ENCODE peak calls at places on chromosomes 6 and 20, in eight cellular contexts. K is ovary, Y is heart left ventricle, Q is heart right ventricle, V is mammary epithelial cell, W is stomach, N is PC-9, S is tibial artery. E is an unnamed sample.

GRCh38 chr6:126170875-126171489 is 168.9 kb upstream of the CENPW start:
- DNase-seq in K (no peak), Y (no peak), Q (no peak), V (peak; percentile 14), W (no peak), N (no peak), S (no peak), E (no peak)

GRCh38 chr6:154709621-154710020 is 23.6 kb upstream of the SCAF8 start:
- DNase-seq in K (no peak), Y (no peak), Q (no peak), V (no peak), W (no peak), N (no peak), S (no peak), E (no peak)

GRCh38 chr6:137681445-137682009 is 185.5 kb upstream of the TNFAIP3 start:
- DNase-seq in K (no peak), Y (no peak), Q (no peak), V (no peak), W (no peak), N (no peak), S (no peak), E (no peak)

GRCh38 chr20:16209826-16210365 is 363.4 kb downstream of the KIF16B start:
- DNase-seq in K (no peak), Y (no peak), Q (no peak), V (no peak), W (no peak), N (no peak), S (no peak), E (no peak)

GRCh38 chr20:43537921-43538854 is 20.6 kb upstream of the SGK2 start:
- DNase-seq in K (peak; percentile 58), Y (peak; percentile 48), Q (peak; percentile 63), V (peak; percentile 39), W (peak; percentile 78), N (peak; percentile 65), S (peak; percentile 73), E (no peak)

GRCh38 chr20:15047561-15047960 is 710.1 kb upstream of the FLRT3 start:
- DNase-seq in K (no peak), Y (no peak), Q (no peak), V (no peak), W (no peak), N (no peak), S (no peak), E (no peak)

GRCh38 chr20:49534314-49534713 is 33.6 kb downstream of the PTGIS start:
- DNase-seq in K (peak; percentile 54), Y (peak; percentile 39), Q (peak; percentile 57), V (peak; percentile 36), W (peak; percentile 55), N (peak; percentile 63), S (no peak), E (no peak)

GRCh38 chr20:62575976-62576722 is 66.2 kb upstream of the SLCO4A1 start:
- DNase-seq in K (no peak), Y (no peak), Q (no peak), V (no peak), W (no peak), N (no peak), S (no peak), E (no peak)

GRCh38 chr6:77456531-77457248 is 6.6 kb downstream of the HTR1B start:
- DNase-seq in K (no peak), Y (no peak), Q (no peak), V (peak; percentile 85), W (no peak), N (peak; percentile 22), S (peak; percentile 51), E (peak; percentile 64)

GRCh38 chr6:157761331-157761921 is 61.6 kb upstream of the SNX9 start:
- DNase-seq in K (no peak), Y (no peak), Q (no peak), V (peak; percentile 69), W (no peak), N (no peak), S (no peak), E (no peak)

GRCh38 chr6:24924956-24925355 is 10.8 kb downstream of the RIPOR2 start:
- DNase-seq in K (no peak), Y (no peak), Q (no peak), V (peak; percentile 12), W (peak; percentile 62), N (peak; percentile 8), S (no peak), E (no peak)

GRCh38 chr20:47669157-47669425 is 116.2 kb downstream of the SULF2 start:
- DNase-seq in K (no peak), Y (no peak), Q (no peak), V (no peak), W (no peak), N (no peak), S (no peak), E (no peak)

GRCh38 chr6:118495639-118496296 is 52.3 kb upstream of the PLN start:
- DNase-seq in K (no peak), Y (no peak), Q (no peak), V (peak; percentile 95), W (no peak), N (no peak), S (no peak), E (peak; percentile 43)

GRCh38 chr6:168609026-168609685 is 168.2 kb downstream of the SMOC2 start:
- DNase-seq in K (no peak), Y (no peak), Q (no peak), V (no peak), W (no peak), N (no peak), S (no peak), E (peak; percentile 91)
- H3K27ac ChIP-seq in K (no peak overlapping the region), Y (no peak overlapping the region), Q (no peak overlapping the region), V (no peak overlapping the region), W (peak overlapping the region; percentile 19), N (no peak overlapping the region), S (no peak overlapping the region), E (peak overlapping the region; percentile 99)

GRCh38 chr6:89295981-89296380 is 19.1 kb downstream of the GABRR2 start:
- DNase-seq in K (no peak), Y (no peak), Q (no peak), V (no peak), W (no peak), N (no peak), S (no peak), E (no peak)

GRCh38 chr6:89301586-89302194 is 13.4 kb downstream of the GABRR2 start:
- DNase-seq in K (no peak), Y (no peak), Q (no peak), V (no peak), W (no peak), N (no peak), S (no peak), E (no peak)

GRCh38 chr6:89299451-89299850 is 15.6 kb downstream of the GABRR2 start:
- DNase-seq in K (no peak), Y (no peak), Q (no peak), V (no peak), W (no peak), N (peak; percentile 11), S (no peak), E (no peak)

GRCh38 chr6:89298680-89299450 is 16.2 kb downstream of the GABRR2 start:
- DNase-seq in K (no peak), Y (no peak), Q (no peak), V (peak; percentile 21), W (no peak), N (peak; percentile 81), S (no peak), E (peak; percentile 43)

GRCh38 chr6:89297695-89298351 is 17.3 kb downstream of the GABRR2 start:
- DNase-seq in K (peak; percentile 35), Y (peak; percentile 76), Q (peak; percentile 82), V (peak; percentile 95), W (peak; percentile 62), N (peak; percentile 87), S (peak; percentile 44), E (peak; percentile 94)
- H3K27ac ChIP-seq in K (no peak overlapping the region), Y (peak overlapping the region; percentile 47), Q (peak overlapping the region; percentile 33), V (no peak overlapping the region), W (peak overlapping the region; percentile 47), N (peak overlapping the region; percentile 100), S (peak overlapping the region; percentile 30), E (peak overlapping the region; percentile 50)

GRCh38 chr20:63636752-63637633 is 10.1 kb upstream of the GMEB2 start:
- DNase-seq in K (no peak), Y (no peak), Q (no peak), V (peak; percentile 21), W (no peak), N (no peak), S (no peak), E (no peak)

GRCh38 chr20:63641146-63641791 is 12.0 kb downstream of the STMN3 start:
- DNase-seq in K (no peak), Y (peak; percentile 57), Q (no peak), V (peak; percentile 29), W (no peak), N (no peak), S (no peak), E (no peak)

GRCh38 chr20:63640086-63640485 is 13.1 kb downstream of the STMN3 start:
- DNase-seq in K (peak; percentile 51), Y (no peak), Q (no peak), V (no peak), W (no peak), N (no peak), S (no peak), E (no peak)

GRCh38 chr20:63641792-63642517 is 11.3 kb downstream of the STMN3 start:
- DNase-seq in K (peak; percentile 95), Y (peak; percentile 93), Q (peak; percentile 86), V (peak; percentile 91), W (peak; percentile 94), N (peak; percentile 97), S (peak; percentile 79), E (peak; percentile 69)

DNA sequence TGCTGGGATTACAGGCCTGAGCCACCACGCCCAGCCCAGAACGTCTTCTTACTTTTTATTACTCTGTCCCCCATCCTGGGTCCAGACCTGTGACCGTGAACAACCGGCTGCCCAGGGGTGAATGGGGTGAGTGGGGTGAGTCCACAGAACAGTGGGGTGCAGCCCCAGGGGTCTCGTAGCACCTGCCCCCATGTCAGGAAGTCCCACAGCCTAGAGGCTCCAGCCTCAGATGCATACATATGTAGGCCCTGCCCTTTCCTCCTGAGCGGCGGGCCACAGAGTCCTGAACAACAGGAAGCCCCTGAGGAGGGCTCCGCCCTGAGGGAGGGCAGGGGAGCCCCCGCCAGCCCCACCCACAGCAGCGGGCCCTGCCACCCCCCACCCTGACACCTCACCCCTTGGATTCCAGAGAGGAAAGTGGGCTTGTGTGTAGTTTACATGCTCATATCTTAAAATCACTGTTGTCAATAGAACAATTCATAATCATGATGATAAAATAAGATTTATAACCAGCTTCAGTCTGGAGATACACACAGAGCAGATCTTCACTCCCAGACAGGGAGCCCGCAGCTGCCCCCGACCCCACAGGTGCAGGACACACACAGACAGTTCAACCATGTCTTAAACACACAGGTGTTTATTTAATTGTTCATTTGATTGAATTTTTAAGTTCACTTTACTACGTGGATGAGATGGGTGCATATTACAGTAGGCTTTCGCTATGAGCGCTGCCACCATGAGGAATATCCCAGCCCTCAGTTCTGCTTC is 12.4 kb upstream of the GMEB2 start:
- DNase-seq in K (no peak), Y (peak; percentile 56), Q (peak; percentile 51), V (no peak), W (peak; percentile 43), N (no peak), S (no peak), E (no peak)
- H3K27ac ChIP-seq in K (no peak overlapping the region), Y (peak overlapping the region; percentile 88), Q (peak overlapping the region; percentile 90), V (no peak overlapping the region), W (peak overlapping the region; percentile 75), N (no peak overlapping the region), S (no peak overlapping the region), E (no peak overlapping the region)

GRCh38 chr20:50991076-50991475 is 31.8 kb downstream of the KCNG1 start:
- DNase-seq in K (no peak), Y (no peak), Q (no peak), V (peak; percentile 42), W (no peak), N (no peak), S (no peak), E (no peak)
- H3K27ac ChIP-seq in K (no peak overlapping the region), Y (no peak overlapping the region), Q (no peak overlapping the region), V (no peak overlapping the region), W (no peak overlapping the region), N (no peak overlapping the region), S (no peak overlapping the region), E (peak overlapping the region; percentile 79)

GRCh38 chr20:34522969-34523871 is 7.0 kb downstream of the DYNLRB1 start:
- DNase-seq in K (peak; percentile 42), Y (no peak), Q (no peak), V (peak; percentile 17), W (peak; percentile 49), N (peak; percentile 55), S (no peak), E (no peak)
- H3K27ac ChIP-seq in K (no peak overlapping the region), Y (no peak overlapping the region), Q (peak overlapping the region; percentile 38), V (no peak overlapping the region), W (peak overlapping the region; percentile 84), N (no peak overlapping the region), S (peak overlapping the region; percentile 57), E (no peak overlapping the region)